ENCODE peak calls at places on chromosomes 12 and 14, in seven cellular contexts. Z, C, U, Y, P, H and N are unnamed samples.

GRCh38 chr12:24913953-24914352 is 34.9 kb downstream of the BCAT1 start:
- DNase-seq in U (no peak), C (no peak), H (no peak), P (no peak), Z (no peak), Y (no peak), N (no peak)

GRCh38 chr12:40684986-40685385 is 7.3 kb upstream of the CNTN1 start:
- DNase-seq in C (no peak), U (no peak), H (no peak), Z (no peak), Y (no peak), P (no peak), N (no peak)

GRCh38 chr12:80709811-80710726 is 2.6 kb downstream of the MYF6 start:
- DNase-seq in C (no peak), Y (no peak), P (no peak), H (no peak), U (no peak), Z (peak; percentile 4), N (no peak)

GRCh38 chr14:72549848-72550247 is 344.1 kb downstream of the DPF3 start:
- DNase-seq in Z (peak; percentile 41), C (no peak), P (no peak), U (no peak), H (no peak), Y (no peak), N (no peak)

GRCh38 chr12:78933014-78933413 is 68.4 kb downstream of the SYT1 start:
- DNase-seq in Y (peak; percentile 18), H (no peak), Z (peak; percentile 27), C (no peak), P (no peak), U (no peak), N (no peak)

GRCh38 chr14:32202941-32203882 is at the start of gene RNU6-8:
- DNase-seq in C (peak; percentile 89), P (peak; percentile 78), Z (peak; percentile 71), H (peak; percentile 82), U (peak; percentile 82), Y (peak; percentile 86), N (peak; percentile 86)

GRCh38 chr14:69263364-69263763 is 3.4 kb downstream of the GALNT16 start:
- DNase-seq in Z (peak; percentile 84), H (no peak), Y (peak; percentile 62), U (no peak), C (no peak), P (no peak), N (no peak)

GRCh38 chr12:107622005-107622404 is 63.6 kb upstream of the PWP1 start:
- DNase-seq in C (no peak), Z (peak; percentile 16), Y (peak; percentile 31), P (no peak), U (no peak), H (no peak), N (no peak)

GRCh38 chr12:113070117-113070906 is 13.8 kb downstream of the DTX1 start:
- DNase-seq in P (peak; percentile 12), C (no peak), U (no peak), H (no peak), Z (no peak), Y (no peak), N (peak; percentile 32)

GRCh38 chr12:113295846-113296556 is 38.9 kb downstream of the SLC8B1 start:
- DNase-seq in H (no peak), Y (no peak), Z (no peak), P (no peak), C (no peak), U (no peak), N (no peak)

GRCh38 chr12:115923851-115924250 is 353.6 kb downstream of the MED13L start:
- DNase-seq in U (no peak), H (no peak), Z (no peak), Y (no peak), C (no peak), P (no peak), N (no peak)

GRCh38 chr14:36510078-36510799 is 9.8 kb downstream of the NKX2-1 start:
- DNase-seq in Z (no peak), Y (no peak), U (no peak), H (no peak), C (no peak), P (no peak), N (no peak)